ENCODE peak calls at places on chromosome 19, in nine cellular contexts. E is osteocyte, S is RWPE1, O is IMR-90, Z is fibroblast of pulmonary artery, G is progenitor cell of endocrine pancreas, D is adrenal gland, V is tibial nerve, R is heart left ventricle. Q is an unnamed sample.

GRCh38 chr19:20077791-20078463 is at the start of gene ZNF90:
- DNase-seq in E (peak), D (peak), G (peak), O (peak), R (peak), Z (peak), V (peak), S (peak), Q (peak)

GRCh38 chr19:10625003-10625761 is at the start of gene SLC44A2:
- DNase-seq in V (peak), E (peak), D (peak), O (peak), S (peak), G (peak), Z (peak), R (peak), Q (no peak)

GRCh38 chr19:13849991-13850909 is 26.7 kb upstream of the NANOS3 start:
- DNase-seq in S (no peak), D (peak), R (peak), O (peak), Z (peak), E (peak), G (peak), V (peak), Q (peak)

GRCh38 chr19:10009269-10009665 is 1.0 kb downstream of the COL5A3 start:
- DNase-seq in E (peak), Z (peak), D (peak), S (peak), R (peak), V (peak), O (peak), G (peak), Q (no peak)

GRCh38 chr19:38879400-38879751 is 1.3 kb upstream of the RINL start:
- DNase-seq in S (no peak), O (no peak), R (peak), E (no peak), D (no peak), Z (no peak), V (no peak), G (no peak), Q (no peak)

GRCh38 chr19:12667903-12668302 is 1.3 kb downstream of the WDR83 start:
- DNase-seq in Z (no peak), D (no peak), V (no peak), S (no peak), O (no peak), G (no peak), R (no peak), E (no peak), Q (no peak)

GRCh38 chr19:41421314-41421713 is 5.9 kb downstream of the B3GNT8 start:
- DNase-seq in R (no peak), O (no peak), G (no peak), S (no peak), Z (no peak), V (no peak), E (no peak), D (no peak), Q (no peak)

GRCh38 chr19:12055784-12056183 is 3.0 kb upstream of the ZNF878 start:
- DNase-seq in G (no peak), D (no peak), V (no peak), O (no peak), Z (no peak), E (no peak), R (no peak), S (no peak), Q (no peak)

GRCh38 chr19:32397736-32398135 is 7.8 kb upstream of the DPY19L3 start:
- DNase-seq in R (no peak), E (no peak), O (peak), S (no peak), Z (peak), G (no peak), V (no peak), D (no peak), Q (no peak)

GRCh38 chr19:48095637-48096175 is 14.9 kb downstream of the PLA2G4C start:
- DNase-seq in S (no peak), O (peak), E (no peak), G (no peak), Z (no peak), R (no peak), V (no peak), D (no peak), Q (no peak)

GRCh38 chr19:3336680-3337523 is 29.5 kb upstream of the NFIC start:
- DNase-seq in V (peak), D (peak), Z (peak), E (no peak), R (peak), S (no peak), O (peak), G (no peak), Q (no peak)

GRCh38 chr19:34365463-34366401 is 736 bp downstream of the GPI start:
- DNase-seq in E (no peak), O (peak), V (no peak), D (peak), S (peak), R (no peak), G (no peak), Z (peak), Q (no peak)

GRCh38 chr19:34666200-34666957 is 10.6 kb downstream of the SCGB2B2 start:
- DNase-seq in R (no peak), S (no peak), V (no peak), Z (no peak), E (no peak), D (no peak), G (no peak), O (no peak), Q (no peak)

GRCh38 chr19:10309423-10309822 is at the start of gene ZGLP1:
- DNase-seq in O (no peak), G (no peak), S (no peak), D (no peak), Z (no peak), R (no peak), E (no peak), V (no peak), Q (no peak)

GRCh38 chr19:15621801-15622200 is 6.8 kb downstream of the CYP4F8 start:
- DNase-seq in D (no peak), S (no peak), G (no peak), O (no peak), R (no peak), V (no peak), E (peak), Z (no peak), Q (no peak)

GRCh38 chr19:49588370-49589122 is 2.4 kb upstream of the PRR12 start:
- DNase-seq in S (no peak), G (no peak), O (no peak), V (no peak), D (no peak), E (no peak), Z (no peak), R (no peak), Q (no peak)

GRCh38 chr19:41224632-41225031 is 5.6 kb downstream of the AXL start:
- DNase-seq in R (no peak), E (no peak), G (no peak), Z (no peak), S (no peak), O (no peak), D (no peak), V (no peak), Q (no peak)

GRCh38 chr19:42961119-42961518 is 24.1 kb upstream of the PSG7 start:
- DNase-seq in O (no peak), G (no peak), V (no peak), D (no peak), R (no peak), Z (no peak), S (no peak), E (no peak), Q (no peak)

GRCh38 chr19:54928299-54928698 is 19.0 kb downstream of the NLRP7 start:
- DNase-seq in R (no peak), V (no peak), Z (no peak), S (no peak), D (no peak), E (no peak), O (no peak), G (no peak), Q (no peak)

GRCh38 chr19:23395041-23395721 is at the start of gene ZNF91:
- DNase-seq in D (peak), G (peak), S (peak), V (peak), O (peak), R (peak), Z (peak), E (peak), Q (peak)

GRCh38 chr19:588758-589692 is 656 bp upstream of the HCN2 start:
- DNase-seq in D (no peak), E (no peak), Z (no peak), R (peak), S (no peak), V (no peak), G (no peak), O (no peak), Q (peak)

GRCh38 chr19:28028881-28029280 is 1184.1 kb downstream of the UQCRFS1 start:
- DNase-seq in S (no peak), Z (no peak), G (no peak), D (peak), V (no peak), R (no peak), O (no peak), E (no peak), Q (no peak)

GRCh38 chr19:46943150-46943946 is 76.3 kb upstream of the NPAS1 start:
- DNase-seq in G (no peak), S (no peak), E (no peak), O (no peak), R (no peak), Z (no peak), V (no peak), D (no peak), Q (no peak)

GRCh38 chr19:51367565-51368365 is 1.0 kb downstream of the CLDND2 start:
- DNase-seq in G (peak), Z (peak), V (peak), O (peak), S (peak), D (peak), R (peak), E (peak), Q (peak)

GRCh38 chr19:56947206-56947605 is 106.7 kb upstream of the PEG3 start:
- DNase-seq in E (no peak), Z (no peak), G (no peak), D (no peak), S (no peak), V (no peak), O (no peak), R (no peak), Q (no peak)

GRCh38 chr19:51509823-51510660 is 8.4 kb upstream of the SIGLEC12 start:
- DNase-seq in S (no peak), V (no peak), G (no peak), Z (no peak), E (peak), O (no peak), R (no peak), D (no peak), Q (no peak)

GRCh38 chr19:36963262-36963661 is 47.1 kb downstream of the ZNF568 start:
- DNase-seq in D (no peak), V (no peak), G (no peak), S (no peak), E (no peak), O (no peak), R (no peak), Z (no peak), Q (no peak)

GRCh38 chr19:15123900-15124299 is 16.7 kb downstream of the SYDE1 start:
- DNase-seq in O (no peak), V (no peak), E (no peak), S (no peak), Z (peak), G (no peak), D (peak), R (peak), Q (no peak)

GRCh38 chr19:8392017-8392591 is 1.9 kb downstream of the RAB11B start:
- DNase-seq in R (no peak), G (no peak), S (no peak), V (no peak), O (no peak), Z (no peak), D (peak), E (no peak), Q (no peak)

GRCh38 chr19:57434386-57435061 is 601 bp upstream of the ZNF749 start:
- DNase-seq in Z (no peak), R (no peak), V (no peak), E (no peak), O (no peak), D (no peak), S (no peak), G (no peak), Q (no peak)

DNA sequence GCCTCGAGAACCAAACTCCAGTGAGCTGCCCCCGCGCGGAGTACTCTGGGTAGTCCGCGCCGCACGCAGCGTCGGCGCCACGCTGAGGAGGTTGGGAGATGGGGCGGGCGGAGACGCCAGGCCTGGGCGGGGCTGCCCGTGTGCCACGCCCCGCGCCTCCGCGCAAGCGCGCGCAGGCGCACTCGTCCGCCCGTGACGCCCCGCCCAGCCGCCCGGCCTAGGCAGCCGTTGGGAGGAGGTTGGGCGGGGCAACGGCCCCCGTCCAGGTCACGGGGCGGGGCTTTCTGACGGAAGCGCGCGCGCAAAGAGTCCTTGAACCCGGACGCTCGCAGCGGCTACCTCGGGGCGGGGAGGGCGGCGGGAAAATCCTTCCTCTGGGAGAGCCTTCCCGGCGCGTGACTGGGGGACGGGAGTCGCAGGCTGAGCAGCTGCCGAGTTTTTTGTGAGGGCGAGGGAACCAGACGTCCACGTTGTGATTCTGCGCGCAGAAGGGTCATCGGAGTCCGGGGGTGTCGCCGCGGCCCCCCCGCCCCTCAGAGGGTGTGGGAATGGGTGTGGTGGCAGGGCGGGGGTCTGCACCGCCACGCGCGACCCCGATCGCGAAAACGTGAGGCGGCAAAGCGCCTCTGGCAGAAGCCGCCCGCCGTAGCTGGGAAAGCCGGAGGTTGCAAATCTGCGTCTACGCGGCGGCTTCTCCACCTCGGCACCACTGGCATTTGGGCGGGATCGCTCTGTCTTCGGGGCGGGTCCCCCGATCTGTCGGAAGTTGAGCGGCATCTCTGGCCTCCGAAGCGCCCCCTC is at the start of gene MED26:
- DNase-seq in R (peak), S (peak), V (peak), D (peak), Z (peak), E (peak), G (peak), O (peak), Q (peak)
- TF ChIP-seq CTCF in R (peak), S (no peak), V (peak), D (no peak), Z (no peak), E (no peak), G (no peak), O (no peak), Q (no peak)

DNA sequence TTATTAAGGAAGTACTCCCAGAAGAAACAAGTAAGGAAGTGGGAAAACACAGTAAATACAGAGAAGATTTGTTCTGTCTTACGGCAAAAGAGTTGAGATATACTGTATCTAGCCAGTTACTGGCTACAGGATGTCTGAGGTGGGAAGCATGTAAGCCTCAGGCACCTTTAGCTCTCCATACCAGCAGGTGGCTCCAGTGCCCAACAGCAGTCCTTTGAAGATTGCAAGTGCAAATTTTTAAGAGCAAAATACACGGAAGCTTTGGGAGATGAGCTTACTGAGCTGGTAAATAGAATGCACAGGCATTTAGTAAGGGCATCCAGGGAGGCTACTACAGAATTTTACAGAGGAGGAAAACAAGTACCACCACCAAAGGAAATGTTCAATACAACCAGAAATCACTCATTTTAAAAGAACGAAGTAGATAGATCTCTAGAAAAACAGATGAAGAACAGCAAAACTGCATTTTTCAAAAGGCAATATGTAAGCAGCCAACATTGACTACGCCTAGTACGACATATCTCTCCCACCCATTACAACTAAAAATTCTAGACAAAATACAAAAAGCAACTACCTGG is 57.9 kb upstream of the VSTM2B start:
- DNase-seq in Z (peak), S (peak), V (no peak), O (peak), D (no peak), R (no peak), G (no peak), E (no peak), Q (no peak)
- TF ChIP-seq CTCF in Z (peak), S (peak), V (no peak), O (peak), D (no peak), R (no peak), G (peak), E (no peak), Q (no peak)

GRCh38 chr19:18781047-18781600 is 10.0 kb downstream of the COMP start:
- DNase-seq in R (no peak), D (no peak), Z (no peak), S (no peak), V (no peak), G (no peak), E (no peak), O (no peak), Q (no peak)
- TF ChIP-seq CTCF in R (no peak), D (no peak), Z (no peak), S (no peak), V (no peak), G (no peak), E (no peak), O (no peak), Q (no peak)

GRCh38 chr19:5234412-5234811 is 106.2 kb downstream of the PTPRS start:
- DNase-seq in O (no peak), Z (no peak), D (no peak), E (no peak), R (no peak), G (no peak), S (no peak), V (no peak), Q (no peak)
- TF ChIP-seq CTCF in O (no peak), Z (no peak), D (no peak), E (no peak), R (no peak), G (no peak), S (no peak), V (no peak), Q (no peak)